ENCODE peak calls at places on chromosomes 1 and 21, in five cellular contexts. I is astrocyte of the hippocampus, P is KBM-7, U is RCC 7860, R is RKO. Y is an unnamed sample.

GRCh38 chr1:43565600-43566360 is 35.1 kb downstream of the PTPRF start:
- DNase-seq in I (peak), P (no peak), U (no peak), R (no peak), Y (peak)

GRCh38 chr1:44012941-44013609 is 18.2 kb downstream of the SLC6A9 start:
- DNase-seq in I (peak), P (peak), U (no peak), R (no peak), Y (no peak)

GRCh38 chr1:212595787-212596714 is 12.5 kb upstream of the ATF3 start:
- DNase-seq in I (peak), P (peak), U (peak), R (peak), Y (no peak)

GRCh38 chr1:109960745-109961094 is 23.8 kb upstream of the AHCYL1 start:
- DNase-seq in I (no peak), P (no peak), U (no peak), R (no peak), Y (no peak)

GRCh38 chr1:17878837-17879236 is 123.7 kb downstream of the ACTL8 start:
- DNase-seq in I (peak), P (no peak), U (peak), R (peak), Y (peak)

GRCh38 chr1:10690484-10690883 is 106.0 kb downstream of the CASZ1 start:
- DNase-seq in I (no peak), P (no peak), U (no peak), R (no peak), Y (no peak)

GRCh38 chr1:14549897-14550635 is 48.4 kb upstream of the KAZN start:
- DNase-seq in I (no peak), P (no peak), U (no peak), R (no peak), Y (no peak)

GRCh38 chr21:20971296-20971921 is 26.8 kb upstream of the NCAM2 start:
- DNase-seq in I (peak), P (peak), U (peak), R (peak), Y (no peak)

GRCh38 chr1:229098903-229099578 is 171.9 kb upstream of the RAB4A start:
- DNase-seq in I (no peak), P (no peak), U (no peak), R (no peak), Y (no peak)